ENCODE peak calls at places on chromosome 16, in seven cellular contexts. One of them, this sample, is unnamed.

GRCh38 chr16:28984619-28985135 is at the start of gene LAT:
- DNase-seq in T-helper 1 cell: peak; percentile 85
- DNase-seq in LoVo: no peak
- DNase-seq in hepatic stellate cell: no peak
- DNase-seq in head of caudate nucleus: no peak
- DNase-seq in RKO: peak; percentile 24
- DNase-seq in pancreas: no peak
- DNase-seq in this sample: peak; percentile 92

GRCh38 chr16:4682616-4683254 is 10.6 kb upstream of the NUDT16L1 start:
- DNase-seq in T-helper 1 cell: no peak
- DNase-seq in hepatic stellate cell: no peak
- DNase-seq in pancreas: no peak
- DNase-seq in RKO: peak; percentile 29
- DNase-seq in head of caudate nucleus: peak; percentile 83
- DNase-seq in LoVo: no peak
- DNase-seq in this sample: peak; percentile 27

GRCh38 chr16:28039493-28039892 is 24.0 kb downstream of the GSG1L start:
- DNase-seq in hepatic stellate cell: no peak
- DNase-seq in pancreas: no peak
- DNase-seq in head of caudate nucleus: no peak
- DNase-seq in T-helper 1 cell: no peak
- DNase-seq in LoVo: no peak
- DNase-seq in RKO: no peak
- DNase-seq in this sample: no peak

GRCh38 chr16:1691276-1691675 is 13.2 kb downstream of the JPT2 start:
- DNase-seq in LoVo: no peak
- DNase-seq in T-helper 1 cell: no peak
- DNase-seq in RKO: peak; percentile 40
- DNase-seq in pancreas: no peak
- DNase-seq in head of caudate nucleus: no peak
- DNase-seq in hepatic stellate cell: peak; percentile 40
- DNase-seq in this sample: peak; percentile 71

GRCh38 chr16:86566966-86567700 is 504 bp downstream of the FOXC2 start:
- DNase-seq in hepatic stellate cell: peak; percentile 72
- DNase-seq in LoVo: no peak
- DNase-seq in pancreas: no peak
- DNase-seq in RKO: no peak
- DNase-seq in T-helper 1 cell: peak; percentile 7
- DNase-seq in head of caudate nucleus: no peak
- DNase-seq in this sample: peak; percentile 60

GRCh38 chr16:17414421-17414820 is 56.3 kb downstream of the XYLT1 start:
- DNase-seq in T-helper 1 cell: peak; percentile 37
- DNase-seq in RKO: no peak
- DNase-seq in head of caudate nucleus: no peak
- DNase-seq in pancreas: no peak
- DNase-seq in LoVo: no peak
- DNase-seq in hepatic stellate cell: no peak
- DNase-seq in this sample: no peak

GRCh38 chr16:15754821-15755534 is 101.8 kb downstream of the MYH11 start:
- DNase-seq in hepatic stellate cell: no peak
- DNase-seq in pancreas: no peak
- DNase-seq in T-helper 1 cell: no peak
- DNase-seq in LoVo: no peak
- DNase-seq in RKO: no peak
- DNase-seq in head of caudate nucleus: no peak
- DNase-seq in this sample: no peak

GRCh38 chr16:3058173-3059030 is 7.0 kb upstream of the IL32 start:
- DNase-seq in LoVo: no peak
- DNase-seq in RKO: no peak
- DNase-seq in T-helper 1 cell: peak; percentile 76
- DNase-seq in pancreas: no peak
- DNase-seq in hepatic stellate cell: no peak
- DNase-seq in head of caudate nucleus: peak; percentile 65
- DNase-seq in this sample: peak; percentile 71

GRCh38 chr16:31215287-31216115 is 1.4 kb downstream of the PYDC1 start:
- DNase-seq in hepatic stellate cell: peak; percentile 93
- DNase-seq in pancreas: peak; percentile 48
- DNase-seq in T-helper 1 cell: no peak
- DNase-seq in RKO: peak; percentile 85
- DNase-seq in head of caudate nucleus: peak; percentile 26
- DNase-seq in LoVo: peak; percentile 45
- DNase-seq in this sample: peak; percentile 71

GRCh38 chr16:66030036-66030435 is 336.5 kb upstream of the CDH5 start:
- DNase-seq in head of caudate nucleus: no peak
- DNase-seq in RKO: no peak
- DNase-seq in T-helper 1 cell: no peak
- DNase-seq in LoVo: no peak
- DNase-seq in pancreas: no peak
- DNase-seq in hepatic stellate cell: peak; percentile 19
- DNase-seq in this sample: no peak

GRCh38 chr16:11914210-11914758 is 1.5 kb downstream of the GSPT1 start:
- DNase-seq in pancreas: no peak
- DNase-seq in head of caudate nucleus: no peak
- DNase-seq in LoVo: no peak
- DNase-seq in RKO: no peak
- DNase-seq in T-helper 1 cell: peak; percentile 54
- DNase-seq in hepatic stellate cell: no peak
- DNase-seq in this sample: no peak

GRCh38 chr16:26316683-26317464 is 625.1 kb downstream of the HS3ST4 start:
- DNase-seq in RKO: no peak
- DNase-seq in LoVo: no peak
- DNase-seq in T-helper 1 cell: no peak
- DNase-seq in hepatic stellate cell: no peak
- DNase-seq in head of caudate nucleus: no peak
- DNase-seq in pancreas: no peak
- DNase-seq in this sample: peak; percentile 11

GRCh38 chr16:54455021-54455725 is 168.6 kb upstream of the IRX3 start:
- DNase-seq in head of caudate nucleus: no peak
- DNase-seq in pancreas: no peak
- DNase-seq in LoVo: no peak
- DNase-seq in RKO: no peak
- DNase-seq in T-helper 1 cell: no peak
- DNase-seq in hepatic stellate cell: no peak
- DNase-seq in this sample: no peak

GRCh38 chr16:48899500-48899899 is 289.5 kb upstream of the N4BP1 start:
- DNase-seq in RKO: no peak
- DNase-seq in hepatic stellate cell: no peak
- DNase-seq in head of caudate nucleus: no peak
- DNase-seq in T-helper 1 cell: no peak
- DNase-seq in LoVo: no peak
- DNase-seq in pancreas: no peak
- DNase-seq in this sample: no peak

This sample was measured in ACHN.